ENCODE peak calls at places on chromosomes 2 and 18, in nine cellular contexts. A, Q, T, O, L, F, K, M and Z are unnamed samples.

GRCh38 chr2:61044596-61044995 is 21.1 kb upstream of the SANBR start:
- DNase-seq in A (no peak), Q (no peak), T (peak), O (no peak), L (no peak), F (no peak), K (no peak), M (no peak), Z (no peak)

GRCh38 chr2:96554293-96555145 is 18.0 kb downstream of the ARID5A start:
- DNase-seq in A (peak), Q (peak), T (peak), O (no peak), L (peak), F (peak), K (peak), M (peak), Z (no peak)

GRCh38 chr2:219460424-219460926 is 25.8 kb downstream of the SPEG start:
- DNase-seq in A (no peak), Q (no peak), T (peak), O (no peak), L (no peak), F (no peak), K (no peak), M (no peak), Z (no peak)

GRCh38 chr18:35672897-35673296 is 91.4 kb downstream of the GALNT1 start:
- DNase-seq in A (no peak), Q (no peak), T (peak), O (no peak), L (no peak), F (no peak), K (no peak), M (no peak), Z (no peak)

GRCh38 chr18:62784338-62784965 is 69.1 kb downstream of the PHLPP1 start:
- DNase-seq in A (no peak), Q (no peak), T (peak), O (no peak), L (peak), F (no peak), K (no peak), M (no peak), Z (no peak)

GRCh38 chr2:26558271-26559043 is 80.5 kb upstream of the OTOF start:
- DNase-seq in A (no peak), Q (no peak), T (peak), O (no peak), L (no peak), F (peak), K (no peak), M (no peak), Z (no peak)

GRCh38 chr18:48563027-48563426 is 24.2 kb downstream of the CTIF start:
- DNase-seq in A (no peak), Q (no peak), T (peak), O (peak), L (no peak), F (no peak), K (peak), M (peak), Z (peak)

GRCh38 chr2:121480826-121481225 is 49.9 kb upstream of the RNU4ATAC start:
- DNase-seq in A (no peak), Q (no peak), T (peak), O (no peak), L (no peak), F (no peak), K (peak), M (peak), Z (no peak)

GRCh38 chr2:170822885-170823799 is 6.5 kb downstream of the GAD1 start:
- DNase-seq in A (no peak), Q (no peak), T (no peak), O (no peak), L (no peak), F (no peak), K (no peak), M (no peak), Z (no peak)